ENCODE peak calls at places on chromosomes 16 and 17, in nine cellular contexts. H, D, W, R, O, N, P, Q and A are unnamed samples.

GRCh38 chr16:76910931-76911330 is 280.1 kb upstream of the MON1B start:
- DNase-seq in H (no peak), D (no peak), W (no peak), R (no peak), O (no peak), N (no peak), P (peak; percentile 96), Q (no peak), A (no peak)

GRCh38 chr17:48478224-48479013 is 48.4 kb upstream of the SKAP1 start:
- DNase-seq in H (no peak), D (peak; percentile 23), W (no peak), R (peak; percentile 77), O (no peak), N (no peak), P (no peak), Q (no peak), A (no peak)

GRCh38 chr16:54030451-54030850 is 256.1 kb downstream of the IRX3 start:
- DNase-seq in H (no peak), D (no peak), W (no peak), R (no peak), O (no peak), N (no peak), P (no peak), Q (no peak), A (no peak)

GRCh38 chr17:70310251-70310672 is 140.9 kb downstream of the KCNJ2 start:
- DNase-seq in H (no peak), D (no peak), W (no peak), R (no peak), O (no peak), N (no peak), P (no peak), Q (no peak), A (no peak)

GRCh38 chr17:38881600-38882191 is 11.8 kb downstream of the LASP1 start:
- DNase-seq in H (no peak), D (peak; percentile 75), W (peak; percentile 75), R (peak; percentile 23), O (no peak), N (no peak), P (peak; percentile 34), Q (no peak), A (no peak)

GRCh38 chr17:2034806-2035548 is 5.0 kb downstream of the DPH1 start:
- DNase-seq in H (no peak), D (no peak), W (no peak), R (no peak), O (no peak), N (no peak), P (no peak), Q (no peak), A (no peak)

GRCh38 chr16:87918314-87918713 is 18.0 kb downstream of the CA5A start:
- DNase-seq in H (no peak), D (no peak), W (no peak), R (no peak), O (no peak), N (no peak), P (peak; percentile 64), Q (no peak), A (no peak)

GRCh38 chr16:53773150-53773846 is 69.3 kb downstream of the FTO start:
- DNase-seq in H (no peak), D (no peak), W (no peak), R (peak; percentile 28), O (peak; percentile 71), N (peak; percentile 69), P (peak; percentile 77), Q (no peak), A (no peak)

GRCh38 chr16:15903960-15904359 is 15.6 kb upstream of the CEP20 start:
- DNase-seq in H (no peak), D (no peak), W (no peak), R (no peak), O (no peak), N (no peak), P (no peak), Q (no peak), A (no peak)

GRCh38 chr16:2250652-2251280 is 621 bp downstream of the ECI1 start:
- DNase-seq in H (no peak), D (no peak), W (no peak), R (no peak), O (no peak), N (no peak), P (peak; percentile 25), Q (no peak), A (no peak)

GRCh38 chr17:61409301-61410099 is 9.9 kb downstream of the TBX2 start:
- DNase-seq in H (peak; percentile 91), D (peak; percentile 61), W (peak; percentile 87), R (peak; percentile 58), O (peak; percentile 31), N (peak; percentile 69), P (peak; percentile 35), Q (no peak), A (peak; percentile 83)

GRCh38 chr16:4706871-4707270 is 13.5 kb downstream of the NUDT16L1 start:
- DNase-seq in H (no peak), D (no peak), W (no peak), R (no peak), O (no peak), N (no peak), P (no peak), Q (no peak), A (no peak)

GRCh38 chr16:85303354-85303883 is 191.1 kb upstream of the CIBAR2 start:
- DNase-seq in H (peak; percentile 93), D (peak; percentile 81), W (no peak), R (peak; percentile 70), O (no peak), N (peak; percentile 87), P (no peak), Q (no peak), A (peak; percentile 84)

GRCh38 chr17:60103957-60104356 is 25.2 kb upstream of the HEATR6 start:
- DNase-seq in H (no peak), D (no peak), W (peak; percentile 21), R (no peak), O (no peak), N (no peak), P (no peak), Q (no peak), A (no peak)

GRCh38 chr17:82267575-82268379 is 5.7 kb downstream of the CSNK1D start:
- DNase-seq in H (peak; percentile 97), D (peak; percentile 48), W (peak; percentile 97), R (no peak), O (no peak), N (peak; percentile 84), P (peak; percentile 96), Q (no peak), A (peak; percentile 95)